ENCODE peak calls at places on chromosomes 6 and 20, in four cellular contexts. One of them, this sample, is unnamed.

GRCh38 chr6:5652738-5653137 is 354.0 kb downstream of the NRN1 start:
- DNase-seq in KBM-7: no peak
- DNase-seq in ecto neural progenitor cell: no peak
- DNase-seq in D341Med: no peak
- DNase-seq in this sample: no peak

GRCh38 chr6:83057705-83058321 is 7.8 kb downstream of the UBE3D start:
- DNase-seq in KBM-7: peak; percentile 63
- DNase-seq in ecto neural progenitor cell: peak; percentile 64
- DNase-seq in D341Med: peak; percentile 68
- DNase-seq in this sample: peak; percentile 76

GRCh38 chr20:64261138-64261537 is 5.6 kb downstream of the PCMTD2 start:
- DNase-seq in KBM-7: no peak
- DNase-seq in ecto neural progenitor cell: no peak
- DNase-seq in D341Med: no peak
- DNase-seq in this sample: no peak

GRCh38 chr6:129686941-129687627 is 22.9 kb downstream of the ARHGAP18 start:
- DNase-seq in KBM-7: peak; percentile 81
- DNase-seq in ecto neural progenitor cell: no peak
- DNase-seq in D341Med: no peak
- DNase-seq in this sample: no peak

GRCh38 chr20:56371977-56372376 is 13.2 kb downstream of the FAM210B start:
- DNase-seq in KBM-7: no peak
- DNase-seq in ecto neural progenitor cell: no peak
- DNase-seq in D341Med: no peak
- DNase-seq in this sample: no peak

GRCh38 chr20:56778765-56779195 is 149.7 kb downstream of the TFAP2C start:
- DNase-seq in KBM-7: no peak
- DNase-seq in ecto neural progenitor cell: peak; percentile 60
- DNase-seq in D341Med: no peak
- DNase-seq in this sample: peak; percentile 69

GRCh38 chr6:111406200-111406711 is 76.8 kb downstream of the REV3L start:
- DNase-seq in KBM-7: peak; percentile 37
- DNase-seq in ecto neural progenitor cell: no peak
- DNase-seq in D341Med: no peak
- DNase-seq in this sample: no peak

GRCh38 chr20:40635990-40636389 is 53.0 kb downstream of the MAFB start:
- DNase-seq in KBM-7: no peak
- DNase-seq in ecto neural progenitor cell: peak; percentile 6
- DNase-seq in D341Med: no peak
- DNase-seq in this sample: no peak

GRCh38 chr20:51687071-51687470 is 81.1 kb downstream of the ATP9A start:
- DNase-seq in KBM-7: no peak
- DNase-seq in ecto neural progenitor cell: no peak
- DNase-seq in D341Med: no peak
- DNase-seq in this sample: no peak

GRCh38 chr6:130020106-130020851 is 1.9 kb downstream of the L3MBTL3 start:
- DNase-seq in KBM-7: peak; percentile 38
- DNase-seq in ecto neural progenitor cell: peak; percentile 57
- DNase-seq in D341Med: peak; percentile 66
- DNase-seq in this sample: peak; percentile 68

GRCh38 chr6:32954212-32954745 is 1.4 kb upstream of the HLA-DMA start:
- DNase-seq in KBM-7: no peak
- DNase-seq in ecto neural progenitor cell: no peak
- DNase-seq in D341Med: no peak
- DNase-seq in this sample: no peak

GRCh38 chr20:62780696-62781095 is 15.6 kb upstream of the MRGBP start:
- DNase-seq in KBM-7: no peak
- DNase-seq in ecto neural progenitor cell: no peak
- DNase-seq in D341Med: peak; percentile 63
- DNase-seq in this sample: no peak

GRCh38 chr20:44615169-44615791 is 32.9 kb downstream of the PKIG start:
- DNase-seq in KBM-7: no peak
- DNase-seq in ecto neural progenitor cell: no peak
- DNase-seq in D341Med: no peak
- DNase-seq in this sample: peak; percentile 61

GRCh38 chr6:98845201-98846020 is 11.0 kb downstream of the POU3F2 start:
- DNase-seq in KBM-7: peak; percentile 79
- DNase-seq in ecto neural progenitor cell: peak; percentile 91
- DNase-seq in D341Med: peak; percentile 86
- DNase-seq in this sample: peak; percentile 96

GRCh38 chr20:50625986-50626677 is 65.2 kb downstream of the RIPOR3 start:
- DNase-seq in KBM-7: peak; percentile 77
- DNase-seq in ecto neural progenitor cell: peak; percentile 74
- DNase-seq in D341Med: peak; percentile 88
- DNase-seq in this sample: peak; percentile 96

This sample was measured in endodermal cell.